ENCODE peak calls at places on chromosomes 5 and 9, in six cellular contexts. Z, H, A, W, S and G are unnamed samples.
A peak's percentile ranks its signal among the peaks of the same experiment; 100 is the strongest.

GRCh38 chr9:113350338-113350672 is 964 bp downstream of the BSPRY start:
- DNase-seq in Z (no peak), H (no peak), A (no peak), W (no peak), S (no peak), G (no peak)

GRCh38 chr5:25850581-25850980 is 1187.8 kb downstream of the CDH9 start:
- DNase-seq in Z (peak; percentile 17), H (no peak), A (no peak), W (no peak), S (no peak), G (no peak)

GRCh38 chr5:126369995-126370731 is 53.0 kb upstream of the GRAMD2B start:
- DNase-seq in Z (no peak), H (peak; percentile 83), A (peak; percentile 12), W (no peak), S (no peak), G (no peak)

GRCh38 chr9:130997925-130998595 is 10.9 kb upstream of the LAMC3 start:
- DNase-seq in Z (peak; percentile 67), H (peak; percentile 56), A (peak; percentile 96), W (peak; percentile 100), S (no peak), G (peak; percentile 61)

GRCh38 chr9:83047839-83048775 is 14.8 kb downstream of the RASEF start:
- DNase-seq in Z (no peak), H (no peak), A (no peak), W (no peak), S (no peak), G (no peak)

GRCh38 chr5:6439588-6440550 is 8.8 kb upstream of the UBE2QL1 start:
- DNase-seq in Z (no peak), H (no peak), A (no peak), W (no peak), S (no peak), G (no peak)

GRCh38 chr9:74458832-74459231 is 38.3 kb upstream of the RORB start:
- DNase-seq in Z (no peak), H (no peak), A (no peak), W (no peak), S (no peak), G (no peak)

GRCh38 chr5:67416133-67416937 is 219.7 kb upstream of the CD180 start:
- DNase-seq in Z (peak; percentile 1), H (no peak), A (no peak), W (no peak), S (peak; percentile 64), G (no peak)

GRCh38 chr5:77638763-77639451 is 394 bp upstream of the OTP start:
- DNase-seq in Z (no peak), H (no peak), A (peak; percentile 78), W (no peak), S (no peak), G (no peak)

GRCh38 chr5:14265574-14265973 is 122.4 kb downstream of the TRIO start:
- DNase-seq in Z (no peak), H (peak; percentile 53), A (no peak), W (no peak), S (no peak), G (no peak)

GRCh38 chr5:128546658-128547281 is 8.7 kb upstream of the FBN2 start:
- DNase-seq in Z (no peak), H (no peak), A (no peak), W (no peak), S (no peak), G (no peak)

GRCh38 chr5:82107277-82107676 is 135.5 kb downstream of the ATG10 start:
- DNase-seq in Z (no peak), H (no peak), A (no peak), W (no peak), S (no peak), G (no peak)

GRCh38 chr9:89021154-89021803 is 30.0 kb downstream of the S1PR3 start:
- DNase-seq in Z (no peak), H (no peak), A (no peak), W (no peak), S (no peak), G (no peak)

GRCh38 chr5:154765396-154765925 is 10.3 kb downstream of the LARP1 start:
- DNase-seq in Z (no peak), H (no peak), A (no peak), W (no peak), S (no peak), G (no peak)

GRCh38 chr5:57174850-57175525 is 1.1 kb downstream of the GPBP1 start:
- DNase-seq in Z (no peak), H (no peak), A (peak; percentile 17), W (no peak), S (no peak), G (no peak)

GRCh38 chr9:20620658-20621552 is 1.4 kb downstream of the MLLT3 start:
- DNase-seq in Z (no peak), H (no peak), A (peak; percentile 63), W (no peak), S (no peak), G (peak; percentile 7)

GRCh38 chr9:124764774-124765438 is 6.2 kb downstream of the NR6A1 start:
- DNase-seq in Z (no peak), H (peak; percentile 32), A (no peak), W (peak; percentile 25), S (no peak), G (no peak)

GRCh38 chr9:74577956-74578355 is 80.8 kb downstream of the RORB start:
- DNase-seq in Z (no peak), H (peak; percentile 9), A (no peak), W (no peak), S (no peak), G (no peak)

GRCh38 chr5:31382051-31382878 is 149.6 kb downstream of the DROSHA start:
- DNase-seq in Z (no peak), H (no peak), A (no peak), W (no peak), S (peak; percentile 48), G (no peak)

GRCh38 chr5:99045864-99046263 is 117.1 kb upstream of the CHD1 start:
- DNase-seq in Z (no peak), H (no peak), A (no peak), W (no peak), S (no peak), G (no peak)

GRCh38 chr5:132677191-132677590 is 3.4 kb downstream of the IL4 start:
- DNase-seq in Z (no peak), H (peak; percentile 31), A (no peak), W (peak; percentile 57), S (no peak), G (no peak)

GRCh38 chr5:176944276-176944675 is 45.1 kb upstream of the HK3 start:
- DNase-seq in Z (no peak), H (no peak), A (no peak), W (no peak), S (no peak), G (no peak)

GRCh38 chr9:135501261-135502167 is 1.0 kb downstream of the MRPS2 start:
- DNase-seq in Z (no peak), H (no peak), A (peak; percentile 90), W (peak; percentile 42), S (no peak), G (peak; percentile 59)

GRCh38 chr9:129053020-129053419 is 16.6 kb downstream of the MIGA2 start:
- DNase-seq in Z (no peak), H (no peak), A (no peak), W (peak; percentile 8), S (no peak), G (no peak)

DNA sequence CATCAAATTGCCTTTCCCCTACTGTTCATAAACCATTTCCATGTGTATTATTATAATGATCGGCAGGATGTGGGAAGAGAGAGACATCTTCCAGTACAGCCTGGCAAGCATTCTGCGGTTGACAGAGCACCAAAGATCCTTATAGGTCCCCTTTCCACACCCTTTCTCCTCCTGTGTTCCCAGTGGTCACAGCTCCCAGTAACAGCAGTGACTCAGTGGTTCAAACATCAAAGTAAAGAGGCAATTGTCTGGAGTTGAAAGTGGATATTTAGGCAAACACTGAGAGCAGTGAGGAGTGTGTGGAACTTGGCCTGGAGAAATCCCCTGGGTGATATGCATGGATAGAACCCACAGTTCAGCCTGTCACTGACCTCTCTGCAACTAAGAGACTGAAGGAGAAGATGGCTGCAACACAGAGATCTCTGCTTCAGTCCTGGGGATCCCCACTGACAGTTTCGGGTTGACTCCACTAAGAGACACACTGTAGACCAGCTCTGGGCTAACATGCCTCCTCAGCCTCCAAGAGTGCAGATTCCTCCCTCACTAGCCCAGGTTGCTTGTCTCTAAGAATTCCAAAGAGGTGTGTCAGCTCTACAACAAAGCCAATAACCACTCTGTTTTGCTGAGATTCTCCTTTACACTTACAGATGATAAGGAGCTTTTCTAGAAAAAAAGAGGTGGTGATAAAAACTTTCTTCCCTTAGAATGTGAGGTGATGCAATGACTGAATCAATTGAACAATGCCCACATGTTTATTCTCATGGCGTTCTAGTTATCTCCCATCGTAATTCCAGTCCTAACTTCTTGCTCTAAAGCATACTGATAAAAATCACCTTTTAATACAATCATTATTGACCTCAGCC is 94.4 kb upstream of the IL6ST start:
- DNase-seq in Z (no peak), H (peak; percentile 65), A (no peak), W (no peak), S (peak; percentile 74), G (no peak)
- TF ChIP-seq GABPA in Z (no peak), H (no peak), A (no peak), W (no peak), S (no peak), G (no peak)

DNA sequence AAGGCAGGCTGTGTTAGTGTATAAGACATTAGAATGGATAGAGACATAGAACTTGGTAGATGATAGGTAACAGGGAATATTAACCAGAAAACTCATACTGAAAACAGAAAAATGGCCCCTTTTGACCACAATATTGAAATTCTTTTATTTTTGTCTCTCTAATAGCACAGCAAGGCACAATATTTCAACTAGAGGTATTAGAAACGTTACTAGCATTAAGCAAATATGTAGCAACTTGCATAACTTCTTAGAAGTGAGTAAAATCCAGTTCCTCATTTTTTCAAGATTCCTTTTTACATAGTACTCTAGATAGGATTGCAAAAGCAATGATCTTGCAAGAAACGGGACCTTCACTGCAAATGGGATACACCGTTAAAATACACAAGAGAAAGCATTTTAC is 102.7 kb upstream of the VCAN start:
- DNase-seq in Z (no peak), H (no peak), A (no peak), W (no peak), S (no peak), G (peak; percentile 35)
- TF ChIP-seq GABPA in Z (no peak), H (no peak), A (no peak), W (no peak), S (no peak), G (no peak)

DNA sequence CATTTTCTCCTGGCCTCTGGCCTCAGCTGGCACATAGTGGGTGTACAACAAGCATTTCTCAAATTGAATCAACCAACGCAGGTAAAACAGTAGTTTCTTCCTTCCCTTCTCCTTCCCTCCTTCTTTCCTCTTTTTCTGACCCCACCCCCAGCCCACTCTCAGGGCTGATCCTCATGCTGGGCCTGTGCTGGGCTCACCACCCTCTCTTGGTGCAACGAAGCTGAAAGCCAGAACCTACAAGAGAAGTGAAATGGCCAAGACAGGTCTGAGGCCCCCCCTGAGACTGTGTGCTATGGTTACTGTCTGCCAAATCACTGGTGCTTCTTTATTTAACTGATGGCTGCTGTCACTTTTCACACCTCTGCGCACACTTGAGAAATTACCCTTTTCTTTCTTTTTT is 53.0 kb upstream of the BOD1 start:
- DNase-seq in Z (no peak), H (no peak), A (no peak), W (no peak), S (no peak), G (no peak)
- TF ChIP-seq GABPA in Z (no peak), H (no peak), A (no peak), W (no peak), S (no peak), G (no peak)

GRCh38 chr9:99421369-99421768 is 199.3 kb downstream of the SEC61B start:
- DNase-seq in Z (no peak), H (no peak), A (no peak), W (no peak), S (no peak), G (no peak)
- TF ChIP-seq GABPA in Z (no peak), H (no peak), A (no peak), W (no peak), S (no peak), G (no peak)